ENCODE peak calls at places on chromosomes 4 and X, in ten cellular contexts. H is stimulated activated CD4-positive, alpha-beta T cell treated with anti-CD3 and anti-CD28 coated beads, Interleukin-15, amount 100 ng/mL, for 1 hour; W is ovary; U is mesendoderm; A is GM04503; I is heart left ventricle; G is MM.1S; N is NCI-H187 treated with DMSO at 0.1 percent for 48 hours; V is pancreas; T is mucosa of descending colon. Y is an unnamed sample.

GRCh38 chr4:185219551-185220344 is 10.3 kb downstream of the SNX25 start:
- DNase-seq in I (no peak), G (no peak), W (peak; percentile 80), U (no peak), T (peak; percentile 75), V (no peak), N (no peak), A (peak; percentile 60), H (no peak), Y (no peak)

GRCh38 chr4:102343964-102344519 is 1.2 kb downstream of the SLC39A8 start:
- DNase-seq in V (no peak), W (no peak), H (peak; percentile 55), N (no peak), T (peak; percentile 70), I (no peak), G (peak; percentile 52), U (no peak), A (no peak), Y (no peak)

GRCh38 chr4:69322055-69322454 is 41.8 kb downstream of the UGT2B28 start:
- DNase-seq in N (no peak), A (peak; percentile 2), I (no peak), H (no peak), U (no peak), W (no peak), T (no peak), V (no peak), G (peak; percentile 65), Y (no peak)

GRCh38 chrX:112877771-112878173 is 37.1 kb upstream of the AMOT start:
- DNase-seq in G (peak; percentile 53), W (no peak), T (no peak), H (no peak), V (no peak), U (no peak), I (no peak), N (no peak), A (no peak), Y (no peak)

GRCh38 chrX:151505796-151506195 is 57.7 kb upstream of the PASD1 start:
- DNase-seq in W (no peak), T (peak; percentile 11), U (peak; percentile 53), I (no peak), N (no peak), G (no peak), A (peak; percentile 0), V (no peak), H (no peak), Y (no peak)

GRCh38 chr4:120922390-120923200 is at the start of gene PRDM5:
- DNase-seq in A (peak; percentile 21), V (peak; percentile 83), H (peak; percentile 4), W (peak; percentile 87), N (no peak), T (peak; percentile 52), U (peak; percentile 76), I (peak; percentile 69), G (peak; percentile 82), Y (peak; percentile 87)

GRCh38 chrX:9369802-9370291 is 95.0 kb upstream of the TBL1X start:
- DNase-seq in T (no peak), U (no peak), A (no peak), V (no peak), G (no peak), H (no peak), W (no peak), N (no peak), I (no peak), Y (no peak)

GRCh38 chr4:61003301-61003700 is 196.8 kb upstream of the ADGRL3 start:
- DNase-seq in T (no peak), I (no peak), U (no peak), V (no peak), W (no peak), N (no peak), H (no peak), G (no peak), A (no peak), Y (no peak)

GRCh38 chr4:81052119-81053068 is 21.9 kb downstream of the BMP3 start:
- DNase-seq in N (no peak), T (peak; percentile 91), G (peak; percentile 96), U (peak; percentile 84), H (peak; percentile 21), V (peak; percentile 72), I (no peak), A (no peak), W (peak; percentile 80), Y (no peak)

GRCh38 chr4:7811536-7812190 is 128.0 kb downstream of the AFAP1 start:
- DNase-seq in G (no peak), T (peak; percentile 62), N (no peak), V (no peak), W (peak; percentile 71), U (no peak), I (peak; percentile 66), H (no peak), A (no peak), Y (no peak)

GRCh38 chr4:154044118-154044517 is 255.2 kb upstream of the SFRP2 start:
- DNase-seq in V (no peak), G (no peak), A (no peak), U (no peak), N (no peak), I (no peak), W (no peak), H (no peak), T (no peak), Y (no peak)

GRCh38 chr4:139392797-139393196 is 61.1 kb upstream of the RAB33B start:
- DNase-seq in I (no peak), A (no peak), V (no peak), T (no peak), H (no peak), U (no peak), G (no peak), W (no peak), N (no peak), Y (no peak)

GRCh38 chr4:188930822-188931221 is 791.6 kb downstream of the TRIML1 start:
- DNase-seq in T (no peak), V (no peak), W (no peak), I (no peak), A (no peak), U (peak; percentile 57), N (no peak), G (no peak), H (no peak), Y (no peak)

GRCh38 chr4:45241976-45242375 is 515.6 kb upstream of the GNPDA2 start:
- DNase-seq in H (no peak), W (no peak), T (no peak), N (no peak), U (no peak), I (no peak), A (no peak), V (no peak), G (no peak), Y (no peak)

GRCh38 chr4:123706961-123707360 is 310.4 kb downstream of the SPRY1 start:
- DNase-seq in G (no peak), T (no peak), W (no peak), U (peak; percentile 99), I (no peak), A (no peak), V (no peak), H (no peak), N (no peak), Y (no peak)

GRCh38 chr4:168784786-168785461 is 225.1 kb downstream of the CBR4 start:
- DNase-seq in H (no peak), I (no peak), G (no peak), A (no peak), T (no peak), N (no peak), V (no peak), W (no peak), U (peak; percentile 34), Y (no peak)

GRCh38 chr4:176123710-176124407 is 58.2 kb downstream of the WDR17 start:
- DNase-seq in T (peak; percentile 30), W (no peak), I (peak; percentile 21), G (peak; percentile 84), U (peak; percentile 75), A (no peak), H (no peak), V (no peak), N (no peak), Y (no peak)

GRCh38 chr4:87108142-87108546 is 112.3 kb downstream of the KLHL8 start:
- DNase-seq in T (no peak), N (no peak), A (peak; percentile 56), V (no peak), H (no peak), I (peak; percentile 41), W (no peak), G (no peak), U (peak; percentile 76), Y (no peak)

GRCh38 chr4:47510506-47511143 is 25.6 kb downstream of the ATP10D start:
- DNase-seq in T (no peak), G (peak; percentile 31), W (no peak), A (no peak), V (no peak), I (no peak), N (no peak), H (no peak), U (peak; percentile 1), Y (no peak)

Y was measured in aorta.